ENCODE peak calls at places on chromosome 3, in five cellular contexts. One of them, this sample, is unnamed. For H3K9me3, the result is how much of the 10 kb centered on the place peaks cover.

GRCh38 chr3:57512174-57512573 is 32.0 kb downstream of the DNAH12 start:
- DNase-seq in A549: no peak
- DNase-seq in aorta: no peak
- DNase-seq in tibial artery: no peak
- DNase-seq in testis: no peak
- DNase-seq in this sample: no peak

GRCh38 chr3:193563999-193564398 is 9.3 kb upstream of the ATP13A4 start:
- DNase-seq in A549: no peak
- DNase-seq in aorta: no peak
- DNase-seq in tibial artery: no peak
- DNase-seq in testis: no peak
- DNase-seq in this sample: no peak

GRCh38 chr3:15794303-15794771 is 3.4 kb downstream of the ANKRD28 start:
- DNase-seq in A549: no peak
- DNase-seq in aorta: no peak
- DNase-seq in tibial artery: no peak
- DNase-seq in testis: no peak
- DNase-seq in this sample: no peak

GRCh38 chr3:160400048-160400630 is 689 bp downstream of the SMC4 start:
- DNase-seq in A549: no peak
- DNase-seq in aorta: peak
- DNase-seq in tibial artery: peak
- DNase-seq in testis: peak
- DNase-seq in this sample: peak

GRCh38 chr3:57815034-57815433 is 58.9 kb downstream of the SLMAP start:
- DNase-seq in A549: no peak
- DNase-seq in aorta: no peak
- DNase-seq in tibial artery: no peak
- DNase-seq in testis: no peak
- DNase-seq in this sample: no peak

GRCh38 chr3:67940200-67940952 is 286.0 kb upstream of the SUCLG2 start:
- DNase-seq in A549: no peak
- DNase-seq in aorta: peak
- DNase-seq in tibial artery: peak
- DNase-seq in testis: peak
- DNase-seq in this sample: peak

GRCh38 chr3:188137062-188137461 is 16.9 kb upstream of the LPP start:
- DNase-seq in A549: no peak
- DNase-seq in aorta: no peak
- DNase-seq in tibial artery: no peak
- DNase-seq in testis: no peak
- DNase-seq in this sample: no peak

GRCh38 chr3:111210003-111210699 is 138.5 kb downstream of the NECTIN3 start:
- DNase-seq in A549: no peak
- DNase-seq in aorta: no peak
- DNase-seq in tibial artery: no peak
- DNase-seq in testis: no peak
- DNase-seq in this sample: no peak

GRCh38 chr3:2099779-2100191 is 1.1 kb downstream of the CNTN4 start:
- DNase-seq in A549: no peak
- DNase-seq in aorta: peak
- DNase-seq in tibial artery: no peak
- DNase-seq in testis: peak
- DNase-seq in this sample: peak

GRCh38 chr3:98966434-98966833 is 64.9 kb upstream of the DCBLD2 start:
- DNase-seq in A549: no peak
- DNase-seq in aorta: no peak
- DNase-seq in tibial artery: no peak
- DNase-seq in testis: no peak
- DNase-seq in this sample: no peak

GRCh38 chr3:32685604-32686185 is 707 bp downstream of the CNOT10 start:
- DNase-seq in A549: peak
- DNase-seq in aorta: no peak
- DNase-seq in tibial artery: no peak
- DNase-seq in testis: no peak
- DNase-seq in this sample: no peak

GRCh38 chr3:48595526-48596121 is 495 bp upstream of the COL7A1 start:
- DNase-seq in A549: peak
- DNase-seq in aorta: peak
- DNase-seq in tibial artery: no peak
- DNase-seq in testis: peak
- DNase-seq in this sample: peak

GRCh38 chr3:105334138-105334882 is 32.4 kb upstream of the ALCAM start:
- DNase-seq in A549: no peak
- DNase-seq in aorta: no peak
- DNase-seq in tibial artery: no peak
- DNase-seq in testis: no peak
- DNase-seq in this sample: no peak

GRCh38 chr3:186609247-186609868 is 3.5 kb upstream of the AHSG start:
- DNase-seq in A549: no peak
- DNase-seq in aorta: no peak
- DNase-seq in tibial artery: no peak
- DNase-seq in testis: peak
- DNase-seq in this sample: no peak

GRCh38 chr3:30258426-30259392 is 347.7 kb upstream of the TGFBR2 start:
- DNase-seq in A549: peak
- DNase-seq in aorta: no peak
- DNase-seq in tibial artery: no peak
- DNase-seq in testis: no peak
- DNase-seq in this sample: no peak

GRCh38 chr3:61181874-61182273 is 69.4 kb downstream of the FHIT start:
- DNase-seq in A549: peak
- DNase-seq in aorta: no peak
- DNase-seq in tibial artery: no peak
- DNase-seq in testis: no peak
- DNase-seq in this sample: no peak

GRCh38 chr3:17258823-17259436 is 374.2 kb downstream of the PLCL2 start:
- DNase-seq in A549: peak
- DNase-seq in aorta: no peak
- DNase-seq in tibial artery: no peak
- DNase-seq in testis: peak
- DNase-seq in this sample: no peak

GRCh38 chr3:182455011-182455410 is 338.3 kb upstream of the ATP11B start:
- DNase-seq in A549: no peak
- DNase-seq in aorta: no peak
- DNase-seq in tibial artery: no peak
- DNase-seq in testis: no peak
- DNase-seq in this sample: no peak

GRCh38 chr3:182450942-182451607 is 342.2 kb upstream of the ATP11B start:
- DNase-seq in A549: no peak
- DNase-seq in aorta: no peak
- DNase-seq in tibial artery: no peak
- DNase-seq in testis: no peak
- DNase-seq in this sample: no peak

GRCh38 chr3:182451871-182452270 is 341.4 kb upstream of the ATP11B start:
- DNase-seq in A549: no peak
- DNase-seq in aorta: no peak
- DNase-seq in tibial artery: no peak
- DNase-seq in testis: no peak
- DNase-seq in this sample: no peak
- H3K4me3 ChIP-seq in A549: no peak
- H3K4me3 ChIP-seq in aorta: no peak
- H3K4me3 ChIP-seq in tibial artery: no peak
- H3K4me3 ChIP-seq in testis: no peak
- H3K4me3 ChIP-seq in this sample: no peak

GRCh38 chr3:112514527-112515128 is 15.4 kb upstream of the BTLA start:
- DNase-seq in A549: no peak
- DNase-seq in aorta: no peak
- DNase-seq in tibial artery: no peak
- DNase-seq in testis: no peak
- DNase-seq in this sample: no peak
- H3K9me3 ChIP-seq in A549: under half
- H3K9me3 ChIP-seq in aorta: under half
- H3K9me3 ChIP-seq in tibial artery: under half
- H3K9me3 ChIP-seq in testis: under half
- H3K9me3 ChIP-seq in this sample: under half

GRCh38 chr3:124698030-124698770 is 32.1 kb upstream of the UMPS start:
- DNase-seq in A549: no peak
- DNase-seq in aorta: no peak
- DNase-seq in tibial artery: no peak
- DNase-seq in testis: no peak
- DNase-seq in this sample: no peak
- H3K27ac ChIP-seq in A549: no peak
- H3K27ac ChIP-seq in aorta: no peak
- H3K27ac ChIP-seq in tibial artery: no peak
- H3K27ac ChIP-seq in testis: no peak
- H3K27ac ChIP-seq in this sample: no peak

DNA sequence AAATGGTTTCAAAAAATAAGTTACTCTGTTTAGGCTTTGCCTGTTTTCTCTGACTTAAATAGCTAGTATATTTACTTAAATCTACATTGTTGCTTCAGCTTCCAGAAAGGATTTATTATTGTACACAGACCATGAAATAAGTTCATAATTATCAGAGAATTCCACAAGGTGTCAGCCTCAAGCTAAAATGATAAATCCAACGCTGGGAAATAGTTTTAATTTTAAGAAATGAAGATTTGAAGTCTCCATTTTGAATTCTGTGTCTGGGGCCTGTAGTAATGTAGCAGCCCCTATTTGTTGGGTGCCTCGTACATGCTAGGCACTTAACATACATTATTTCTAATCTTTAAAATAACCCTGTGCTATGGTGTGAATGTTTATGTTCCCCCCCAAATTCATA is 92.6 kb upstream of the KCNMB2 start:
- DNase-seq in A549: no peak
- DNase-seq in aorta: no peak
- DNase-seq in tibial artery: no peak
- DNase-seq in testis: no peak
- DNase-seq in this sample: no peak
- H3K4me3 ChIP-seq in A549: no peak
- H3K4me3 ChIP-seq in aorta: no peak
- H3K4me3 ChIP-seq in tibial artery: no peak
- H3K4me3 ChIP-seq in testis: no peak
- H3K4me3 ChIP-seq in this sample: no peak

GRCh38 chr3:177312491-177312890 is 115.2 kb upstream of the TBL1XR1 start:
- DNase-seq in A549: no peak
- DNase-seq in aorta: no peak
- DNase-seq in tibial artery: no peak
- DNase-seq in testis: no peak
- DNase-seq in this sample: no peak
- H3K9me3 ChIP-seq in A549: under half
- H3K9me3 ChIP-seq in aorta: under half
- H3K9me3 ChIP-seq in tibial artery: under half
- H3K9me3 ChIP-seq in testis: under half
- H3K9me3 ChIP-seq in this sample: under half

This sample was measured in right cardiac atrium.